ENCODE peak calls at places on chromosomes 6 and 20, in seven cellular contexts. D is IMR-90, Z is H9, W is mesendoderm, P is neuronal stem cell, I is H1, J is mesenchymal stem cell. O is an unnamed sample.

GRCh38 chr20:3447321-3447720 is 23.5 kb upstream of the ATRN start:
- DNase-seq in D (no peak), Z (no peak), W (no peak), P (no peak), I (no peak), J (no peak), O (no peak)

GRCh38 chr6:170032706-170033309 is 258.1 kb downstream of the DLL1 start:
- DNase-seq in D (no peak), Z (no peak), W (no peak), P (no peak), I (no peak), J (no peak), O (no peak)

GRCh38 chr20:14441201-14441600 is 103.8 kb upstream of the FLRT3 start:
- DNase-seq in D (peak; percentile 68), Z (no peak), W (no peak), P (no peak), I (no peak), J (peak; percentile 65), O (peak; percentile 18)

GRCh38 chr6:168355716-168356522 is 36.3 kb upstream of the DACT2 start:
- DNase-seq in D (no peak), Z (peak; percentile 57), W (peak; percentile 46), P (peak; percentile 29), I (no peak), J (peak; percentile 34), O (peak; percentile 30)

GRCh38 chr20:6069669-6070068 is 15.8 kb upstream of the LRRN4 start:
- DNase-seq in D (no peak), Z (no peak), W (no peak), P (no peak), I (no peak), J (no peak), O (no peak)

GRCh38 chr6:19297880-19298279 is 539.3 kb upstream of the ID4 start:
- DNase-seq in D (no peak), Z (peak; percentile 42), W (peak; percentile 55), P (no peak), I (no peak), J (no peak), O (no peak)

GRCh38 chr6:11459002-11459658 is 78.4 kb upstream of the TMEM170B start:
- DNase-seq in D (no peak), Z (no peak), W (peak; percentile 8), P (no peak), I (no peak), J (no peak), O (no peak)

GRCh38 chr6:114218421-114218820 is 124.4 kb downstream of the HS3ST5 start:
- DNase-seq in D (no peak), Z (no peak), W (no peak), P (no peak), I (no peak), J (no peak), O (no peak)

GRCh38 chr6:91438570-91438969 is 851.7 kb upstream of the MAP3K7 start:
- DNase-seq in D (peak; percentile 84), Z (no peak), W (no peak), P (no peak), I (no peak), J (peak; percentile 23), O (no peak)

GRCh38 chr6:132964868-132965382 is 150.6 kb downstream of the RPS12 start:
- DNase-seq in D (peak; percentile 18), Z (no peak), W (no peak), P (no peak), I (no peak), J (no peak), O (no peak)

GRCh38 chr20:17568972-17569471 is 853 bp upstream of the DSTN start:
- DNase-seq in D (peak; percentile 99), Z (peak; percentile 77), W (peak; percentile 92), P (peak; percentile 40), I (peak; percentile 41), J (peak; percentile 99), O (peak; percentile 99)

GRCh38 chr20:8361008-8361652 is 229.1 kb downstream of the PLCB1 start:
- DNase-seq in D (peak; percentile 58), Z (no peak), W (peak; percentile 33), P (no peak), I (no peak), J (peak; percentile 12), O (peak; percentile 37)

GRCh38 chr20:38252292-38253288 is 7.9 kb downstream of the KIAA1755 start:
- DNase-seq in D (peak; percentile 41), Z (no peak), W (no peak), P (no peak), I (no peak), J (no peak), O (no peak)

GRCh38 chr6:36679043-36679821 is 718 bp downstream of the CDKN1A start:
- DNase-seq in D (peak; percentile 63), Z (no peak), W (peak; percentile 74), P (peak; percentile 39), I (no peak), J (peak; percentile 71), O (peak; percentile 72)

GRCh38 chr6:49647470-49647869 is 10.8 kb upstream of the RHAG start:
- DNase-seq in D (no peak), Z (no peak), W (no peak), P (no peak), I (no peak), J (no peak), O (no peak)

GRCh38 chr20:42082611-42083010 is 464.4 kb upstream of the CHD6 start:
- DNase-seq in D (peak; percentile 0), Z (no peak), W (no peak), P (no peak), I (no peak), J (no peak), O (no peak)

GRCh38 chr6:136031982-136032381 is 180.5 kb downstream of the PDE7B start:
- DNase-seq in D (peak; percentile 74), Z (no peak), W (no peak), P (no peak), I (no peak), J (peak; percentile 57), O (peak; percentile 39)

GRCh38 chr20:3559637-3560036 is 88.8 kb downstream of the ATRN start:
- DNase-seq in D (no peak), Z (no peak), W (no peak), P (no peak), I (no peak), J (no peak), O (no peak)

GRCh38 chr20:775679-776135 is 7.4 kb upstream of the SLC52A3 start:
- DNase-seq in D (no peak), Z (peak; percentile 90), W (peak; percentile 43), P (no peak), I (peak; percentile 31), J (no peak), O (peak; percentile 12)

GRCh38 chr6:31687860-31688693 is 7.2 kb upstream of the LY6G5C start:
- DNase-seq in D (no peak), Z (no peak), W (no peak), P (no peak), I (no peak), J (no peak), O (no peak)

GRCh38 chr6:90304308-90304707 is 7.7 kb upstream of the BACH2 start:
- DNase-seq in D (no peak), Z (no peak), W (no peak), P (no peak), I (no peak), J (no peak), O (peak; percentile 27)

GRCh38 chr6:150394053-150394875 is 25.5 kb downstream of the IYD start:
- DNase-seq in D (no peak), Z (no peak), W (no peak), P (no peak), I (no peak), J (no peak), O (peak; percentile 88)

GRCh38 chr6:53734473-53735299 is 60.1 kb upstream of the LRRC1 start:
- DNase-seq in D (peak; percentile 78), Z (peak; percentile 74), W (peak; percentile 79), P (no peak), I (peak; percentile 29), J (peak; percentile 85), O (peak; percentile 86)

GRCh38 chr6:3294921-3295871 is 36.4 kb downstream of the PSMG4 start:
- DNase-seq in D (no peak), Z (no peak), W (peak; percentile 60), P (no peak), I (no peak), J (no peak), O (no peak)

GRCh38 chr6:3294396-3294795 is 35.6 kb downstream of the PSMG4 start:
- DNase-seq in D (no peak), Z (no peak), W (no peak), P (no peak), I (no peak), J (no peak), O (no peak)

GRCh38 chr6:3292431-3293197 is 33.9 kb downstream of the PSMG4 start:
- DNase-seq in D (no peak), Z (no peak), W (no peak), P (no peak), I (no peak), J (no peak), O (no peak)

GRCh38 chr6:3291987-3292386 is 33.2 kb downstream of the PSMG4 start:
- DNase-seq in D (no peak), Z (no peak), W (no peak), P (no peak), I (no peak), J (no peak), O (no peak)

GRCh38 chr6:3293271-3294155 is 34.8 kb downstream of the PSMG4 start:
- DNase-seq in D (no peak), Z (no peak), W (no peak), P (no peak), I (no peak), J (no peak), O (no peak)
- H2BK120ac ChIP-seq in D (no peak overlapping the region), Z (no peak overlapping the region), W (no peak overlapping the region), P (no peak overlapping the region), I (no peak overlapping the region), J (no peak overlapping the region), O (no peak overlapping the region)

GRCh38 chr20:41048475-41049242 is 20.0 kb downstream of the TOP1 start:
- DNase-seq in D (no peak), Z (no peak), W (peak; percentile 42), P (no peak), I (no peak), J (no peak), O (no peak)
- H3K4me1 ChIP-seq in D (peaks cover 34% of the 10 kb centered on the region), Z (peaks cover 16% of the 10 kb centered on the region), W (peaks cover 32% of the 10 kb centered on the region), P (peaks cover 11% of the 10 kb centered on the region), I (peaks cover 8% of the 10 kb centered on the region), J (peaks cover 10% of the 10 kb centered on the region), O (peaks cover 10% of the 10 kb centered on the region)

DNA sequence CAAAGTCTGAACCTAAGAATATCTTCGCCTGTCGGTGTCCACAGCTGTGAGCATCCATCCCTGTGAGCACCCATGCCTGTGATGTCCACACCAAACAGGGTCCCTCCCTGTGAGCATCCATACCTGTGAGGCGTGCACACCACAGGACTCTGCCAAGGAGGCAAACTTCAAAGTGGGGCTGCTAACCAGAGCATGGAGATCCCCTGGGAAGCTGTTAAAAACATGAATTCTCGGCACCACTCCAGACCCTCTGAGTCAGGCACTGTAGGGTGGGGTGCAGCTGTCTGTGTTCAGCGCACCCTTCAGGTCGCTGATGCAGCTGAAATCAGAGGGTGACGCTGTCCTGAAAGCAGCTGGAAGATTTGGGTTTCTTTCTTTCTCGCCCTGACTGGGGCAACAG is 85.4 kb upstream of the NXT1 start:
- DNase-seq in D (peak; percentile 41), Z (no peak), W (no peak), P (no peak), I (no peak), J (no peak), O (no peak)
- H2BK120ac ChIP-seq in D (no peak overlapping the region), Z (no peak overlapping the region), W (no peak overlapping the region), P (no peak overlapping the region), I (no peak overlapping the region), J (no peak overlapping the region), O (no peak overlapping the region)

DNA sequence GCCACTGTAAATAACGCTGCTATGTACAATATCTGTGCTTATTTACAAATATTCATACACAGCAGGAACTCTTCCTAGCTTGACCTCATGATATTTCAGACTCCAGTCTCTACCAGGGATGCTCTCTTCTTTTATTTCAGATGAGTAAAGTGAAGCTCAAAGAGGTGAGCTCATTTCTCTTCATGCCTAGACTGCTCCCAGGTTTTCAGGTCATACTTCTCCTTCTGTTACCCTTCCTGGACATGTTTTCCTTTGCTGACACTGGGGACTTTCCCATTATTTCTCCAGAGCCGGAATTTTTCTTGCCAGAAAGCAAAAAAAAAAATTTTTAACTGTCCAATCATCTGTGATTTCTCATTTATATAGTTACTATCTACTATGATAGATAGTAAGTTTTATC is 147.2 kb upstream of the DST start:
- DNase-seq in D (no peak), Z (no peak), W (no peak), P (no peak), I (no peak), J (no peak), O (no peak)
- H3K4me1 ChIP-seq in D (peaks cover 6% of the 10 kb centered on the region), Z (peaks cover 5% of the 10 kb centered on the region), W (peaks cover 12% of the 10 kb centered on the region), P (peaks cover 6% of the 10 kb centered on the region), I (peaks cover 10% of the 10 kb centered on the region), J (peaks cover 7% of the 10 kb centered on the region), O (peaks cover 2% of the 10 kb centered on the region)

O was measured in trophoblast cell.